ENCODE peak calls at places on chromosomes 11 and 22, in four cellular contexts. One of them, this sample, is unnamed.

GRCh38 chr22:50293441-50294318 is 13.8 kb downstream of the PLXNB2 start:
- DNase-seq in GM23248: peak; percentile 83
- DNase-seq in heart right ventricle: peak; percentile 75
- DNase-seq in heart left ventricle: peak; percentile 89
- DNase-seq in this sample: peak; percentile 91

GRCh38 chr11:119352857-119353260 is 6.4 kb upstream of the MFRP start:
- DNase-seq in GM23248: no peak
- DNase-seq in heart right ventricle: peak; percentile 85
- DNase-seq in heart left ventricle: peak; percentile 68
- DNase-seq in this sample: peak; percentile 64

GRCh38 chr11:68541983-68542382 is 81.4 kb downstream of the PPP6R3 start:
- DNase-seq in GM23248: peak; percentile 13
- DNase-seq in heart right ventricle: no peak
- DNase-seq in heart left ventricle: peak; percentile 28
- DNase-seq in this sample: no peak

GRCh38 chr22:27752771-27753170 is 48.8 kb downstream of the MN1 start:
- DNase-seq in GM23248: peak; percentile 97
- DNase-seq in heart right ventricle: peak; percentile 56
- DNase-seq in heart left ventricle: peak; percentile 80
- DNase-seq in this sample: peak; percentile 45

GRCh38 chr11:112884012-112884767 is 77.0 kb upstream of the NCAM1 start:
- DNase-seq in GM23248: peak; percentile 27
- DNase-seq in heart right ventricle: no peak
- DNase-seq in heart left ventricle: no peak
- DNase-seq in this sample: no peak

GRCh38 chr11:95913830-95914229 is 10.1 kb downstream of the MTMR2 start:
- DNase-seq in GM23248: peak; percentile 34
- DNase-seq in heart right ventricle: no peak
- DNase-seq in heart left ventricle: no peak
- DNase-seq in this sample: no peak

GRCh38 chr11:117130879-117131278 is 13.2 kb upstream of the PAFAH1B2 start:
- DNase-seq in GM23248: no peak
- DNase-seq in heart right ventricle: no peak
- DNase-seq in heart left ventricle: no peak
- DNase-seq in this sample: no peak

GRCh38 chr22:21012446-21013407 is 2.2 kb upstream of the P2RX6 start:
- DNase-seq in GM23248: no peak
- DNase-seq in heart right ventricle: no peak
- DNase-seq in heart left ventricle: no peak
- DNase-seq in this sample: no peak

GRCh38 chr11:117618956-117619355 is 178.1 kb downstream of the DSCAML1 start:
- DNase-seq in GM23248: no peak
- DNase-seq in heart right ventricle: no peak
- DNase-seq in heart left ventricle: no peak
- DNase-seq in this sample: no peak

GRCh38 chr11:19955660-19956059 is 204.6 kb downstream of the DBX1 start:
- DNase-seq in GM23248: no peak
- DNase-seq in heart right ventricle: no peak
- DNase-seq in heart left ventricle: no peak
- DNase-seq in this sample: no peak

GRCh38 chr11:73795925-73796632 is 8.4 kb downstream of the MRPL48 start:
- DNase-seq in GM23248: no peak
- DNase-seq in heart right ventricle: no peak
- DNase-seq in heart left ventricle: peak; percentile 59
- DNase-seq in this sample: no peak

GRCh38 chr11:43504316-43504950 is 145.7 kb downstream of the TTC17 start:
- DNase-seq in GM23248: peak; percentile 60
- DNase-seq in heart right ventricle: no peak
- DNase-seq in heart left ventricle: no peak
- DNase-seq in this sample: peak; percentile 66

GRCh38 chr22:16601437-16602223 is 9.0 kb upstream of the CCT8L2 start:
- DNase-seq in GM23248: peak; percentile 2
- DNase-seq in heart right ventricle: peak; percentile 21
- DNase-seq in heart left ventricle: peak; percentile 46
- DNase-seq in this sample: no peak

GRCh38 chr11:131584694-131585592 is 214.5 kb downstream of the NTM start:
- DNase-seq in GM23248: no peak
- DNase-seq in heart right ventricle: no peak
- DNase-seq in heart left ventricle: no peak
- DNase-seq in this sample: peak; percentile 13

GRCh38 chr11:64144587-64145295 is 21.2 kb downstream of the MACROD1 start:
- DNase-seq in GM23248: no peak
- DNase-seq in heart right ventricle: no peak
- DNase-seq in heart left ventricle: no peak
- DNase-seq in this sample: no peak

GRCh38 chr22:32887293-32887692 is 85.8 kb downstream of the TIMP3 start:
- DNase-seq in GM23248: no peak
- DNase-seq in heart right ventricle: no peak
- DNase-seq in heart left ventricle: no peak
- DNase-seq in this sample: no peak

GRCh38 chr11:63445720-63446119 is 45.2 kb downstream of the PLAAT5 start:
- DNase-seq in GM23248: peak; percentile 67
- DNase-seq in heart right ventricle: no peak
- DNase-seq in heart left ventricle: no peak
- DNase-seq in this sample: no peak

DNA sequence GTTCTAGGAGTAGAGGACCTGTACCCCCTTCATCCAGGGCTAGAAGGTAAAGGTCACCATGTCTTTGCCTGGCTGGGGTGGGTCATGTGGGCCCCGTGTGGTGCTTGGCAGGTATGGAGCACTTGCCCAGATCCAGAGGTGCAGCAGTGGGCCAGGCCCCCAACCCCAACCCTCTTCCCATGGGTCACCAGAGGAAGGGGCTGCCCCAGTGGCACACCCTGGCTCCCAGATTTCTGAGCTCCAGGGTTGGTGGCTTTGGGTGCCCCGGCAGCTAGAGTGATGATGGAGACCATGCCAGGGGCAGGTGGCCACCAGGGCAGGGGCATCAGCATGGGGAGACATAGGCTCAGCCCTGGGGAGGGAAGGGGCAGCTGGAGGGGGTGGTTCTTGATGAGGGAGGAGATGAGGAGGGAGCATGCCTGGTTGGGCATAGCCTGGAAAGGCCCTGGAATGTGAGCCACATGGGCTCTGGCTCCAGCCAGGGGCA is 2.3 kb upstream of the GP1BB start:
- DNase-seq in GM23248: no peak
- DNase-seq in heart right ventricle: no peak
- DNase-seq in heart left ventricle: peak; percentile 18
- DNase-seq in this sample: no peak
- H3K4me3 ChIP-seq in GM23248: no peak overlapping the region
- H3K4me3 ChIP-seq in heart right ventricle: no peak overlapping the region
- H3K4me3 ChIP-seq in heart left ventricle: no peak overlapping the region
- H3K4me3 ChIP-seq in this sample: no peak overlapping the region

GRCh38 chr11:97234016-97234415 is 844.2 kb downstream of the JRKL start:
- DNase-seq in GM23248: no peak
- DNase-seq in heart right ventricle: no peak
- DNase-seq in heart left ventricle: no peak
- DNase-seq in this sample: no peak
- H3K9me3 ChIP-seq in GM23248: no peaks in the 10 kb centered on the region
- H3K9me3 ChIP-seq in heart right ventricle: no peaks in the 10 kb centered on the region
- H3K9me3 ChIP-seq in heart left ventricle: peaks cover 3% of the 10 kb centered on the region
- H3K9me3 ChIP-seq in this sample: no peaks in the 10 kb centered on the region

GRCh38 chr11:65429069-65429681 is 6.6 kb downstream of the NEAT1 start:
- DNase-seq in GM23248: peak; percentile 81
- DNase-seq in heart right ventricle: no peak
- DNase-seq in heart left ventricle: no peak
- DNase-seq in this sample: no peak

GRCh38 chr11:65426839-65427690 is 4.5 kb downstream of the NEAT1 start:
- DNase-seq in GM23248: peak; percentile 91
- DNase-seq in heart right ventricle: no peak
- DNase-seq in heart left ventricle: no peak
- DNase-seq in this sample: no peak

GRCh38 chr11:65429724-65430405 is 7.3 kb downstream of the NEAT1 start:
- DNase-seq in GM23248: peak; percentile 83
- DNase-seq in heart right ventricle: peak; percentile 72
- DNase-seq in heart left ventricle: peak; percentile 79
- DNase-seq in this sample: no peak

GRCh38 chr11:65427691-65428577 is 5.3 kb downstream of the NEAT1 start:
- DNase-seq in GM23248: peak; percentile 87
- DNase-seq in heart right ventricle: no peak
- DNase-seq in heart left ventricle: no peak
- DNase-seq in this sample: peak; percentile 85

DNA sequence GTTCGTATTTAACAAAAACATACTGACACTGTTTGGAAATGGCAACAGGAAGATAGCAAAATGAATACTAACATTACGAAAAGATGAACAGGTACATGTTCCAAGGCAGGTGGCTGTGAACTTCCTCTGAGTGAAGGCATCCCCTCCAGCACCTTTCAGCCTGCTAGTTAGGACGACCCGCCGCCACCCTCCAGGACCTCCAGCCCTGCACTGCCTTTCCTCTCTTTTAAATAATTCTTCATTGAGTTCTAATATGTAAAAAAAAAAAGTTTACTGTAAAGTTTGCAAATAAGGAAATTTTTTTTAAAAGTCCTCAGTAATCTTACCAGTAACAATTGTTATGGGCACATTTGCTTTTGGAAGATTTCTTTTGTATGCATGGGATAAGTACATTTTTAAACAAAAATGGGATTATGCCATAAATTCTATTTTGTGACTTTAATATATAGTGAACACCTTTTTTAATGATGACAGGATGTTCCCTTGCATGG is 6.0 kb downstream of the NEAT1 start:
- DNase-seq in GM23248: no peak
- DNase-seq in heart right ventricle: peak; percentile 12
- DNase-seq in heart left ventricle: no peak
- DNase-seq in this sample: no peak
- H3K4me3 ChIP-seq in GM23248: peak overlapping the region; percentile 93
- H3K4me3 ChIP-seq in heart right ventricle: peak overlapping the region; percentile 91
- H3K4me3 ChIP-seq in heart left ventricle: peak overlapping the region; percentile 93
- H3K4me3 ChIP-seq in this sample: no peak overlapping the region

GRCh38 chr11:3357994-3358676 is 20.8 kb downstream of the ZNF195 start:
- DNase-seq in GM23248: no peak
- DNase-seq in heart right ventricle: no peak
- DNase-seq in heart left ventricle: no peak
- DNase-seq in this sample: no peak
- H3K9me3 ChIP-seq in GM23248: peaks cover 29% of the 10 kb centered on the region
- H3K9me3 ChIP-seq in heart right ventricle: peaks cover 100% of the 10 kb centered on the region
- H3K9me3 ChIP-seq in heart left ventricle: peaks cover 70% of the 10 kb centered on the region
- H3K9me3 ChIP-seq in this sample: peaks cover 7% of the 10 kb centered on the region

GRCh38 chr11:122207921-122208764 is 92.1 kb upstream of the BLID start:
- DNase-seq in GM23248: peak; percentile 81
- DNase-seq in heart right ventricle: no peak
- DNase-seq in heart left ventricle: peak; percentile 42
- DNase-seq in this sample: no peak

GRCh38 chr11:122209619-122210377 is 93.8 kb upstream of the BLID start:
- DNase-seq in GM23248: peak; percentile 83
- DNase-seq in heart right ventricle: peak; percentile 90
- DNase-seq in heart left ventricle: peak; percentile 77
- DNase-seq in this sample: no peak

GRCh38 chr11:122207505-122207904 is 91.5 kb upstream of the BLID start:
- DNase-seq in GM23248: peak; percentile 68
- DNase-seq in heart right ventricle: peak; percentile 20
- DNase-seq in heart left ventricle: peak; percentile 26
- DNase-seq in this sample: no peak

GRCh38 chr11:122213111-122213510 is 97.1 kb upstream of the BLID start:
- DNase-seq in GM23248: no peak
- DNase-seq in heart right ventricle: no peak
- DNase-seq in heart left ventricle: peak; percentile 29
- DNase-seq in this sample: no peak

DNA sequence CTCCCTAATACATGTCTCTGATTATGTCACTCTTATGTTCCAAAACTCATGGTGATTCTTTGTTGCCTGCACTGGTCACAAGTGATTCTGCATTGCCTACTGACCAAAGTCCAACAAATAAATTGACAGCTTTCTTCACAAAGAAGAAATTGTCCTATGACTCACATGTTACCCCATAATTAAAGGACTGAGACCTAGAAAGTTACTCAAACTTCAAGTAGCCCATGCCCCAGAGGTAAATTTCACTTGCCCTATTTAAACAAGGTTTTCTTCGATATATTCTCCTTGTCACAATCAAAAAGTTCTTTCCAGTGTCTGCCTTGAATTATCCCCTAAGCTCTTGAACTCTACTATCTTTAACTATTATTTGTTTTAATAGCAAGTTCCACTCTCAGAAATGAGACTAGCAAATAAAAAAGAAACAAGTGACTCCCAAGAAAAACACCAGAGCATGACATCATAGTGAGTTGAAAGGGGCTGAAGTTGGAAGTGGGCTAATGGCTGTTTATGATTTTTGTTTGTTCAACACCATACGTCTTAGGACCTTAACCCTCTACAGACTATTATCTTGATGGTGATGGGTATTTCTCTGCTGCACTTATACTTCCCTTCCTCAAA is 94.5 kb upstream of the BLID start:
- DNase-seq in GM23248: no peak
- DNase-seq in heart right ventricle: no peak
- DNase-seq in heart left ventricle: no peak
- DNase-seq in this sample: no peak
- H3K4me3 ChIP-seq in GM23248: no peak overlapping the region
- H3K4me3 ChIP-seq in heart right ventricle: no peak overlapping the region
- H3K4me3 ChIP-seq in heart left ventricle: no peak overlapping the region
- H3K4me3 ChIP-seq in this sample: no peak overlapping the region